ENCODE peak calls at places on chromosomes 1 and 21, in nine cellular contexts. D is left ventricle myocardium inferior, C is kidney, Y is upper lobe of right lung, W is AG04449, Q is stomach, F is fibroblast of pulmonary artery, J is adrenal gland, U is PC-9. S is an unnamed sample.

GRCh38 chr1:100347009-100347966 is 5.0 kb upstream of the CDC14A start:
- DNase-seq in J (no peak), F (peak; percentile 42), D (no peak), U (peak; percentile 28), Q (no peak), Y (no peak), W (no peak), C (no peak), S (peak; percentile 43)

GRCh38 chr1:24557220-24557619 is 1.3 kb downstream of the NCMAP start:
- DNase-seq in U (no peak), W (no peak), Y (peak; percentile 36), Q (no peak), F (no peak), D (no peak), J (no peak), C (no peak), S (no peak)

GRCh38 chr1:1599919-1600860 is at the start of gene FNDC10:
- DNase-seq in Y (no peak), W (no peak), D (no peak), U (no peak), Q (no peak), J (peak; percentile 48), F (no peak), C (no peak), S (no peak)

GRCh38 chr1:109963864-109964263 is 20.7 kb upstream of the AHCYL1 start:
- DNase-seq in J (no peak), C (no peak), D (no peak), Q (no peak), W (no peak), U (no peak), Y (no peak), F (peak; percentile 55), S (peak; percentile 43)

GRCh38 chr1:109625601-109626560 is 6.2 kb downstream of the AMPD2 start:
- DNase-seq in J (peak; percentile 62), U (peak; percentile 27), F (no peak), W (no peak), D (no peak), Q (no peak), C (peak; percentile 80), Y (no peak), S (no peak)

GRCh38 chr1:29162476-29163138 is 19.1 kb downstream of the SRSF4 start:
- DNase-seq in C (no peak), J (peak; percentile 81), Q (no peak), U (no peak), D (peak; percentile 35), Y (no peak), W (no peak), F (no peak), S (peak; percentile 42)

GRCh38 chr1:234316486-234316885 is 56.8 kb upstream of the COA6 start:
- DNase-seq in U (no peak), W (no peak), Y (no peak), F (no peak), J (no peak), C (no peak), Q (no peak), D (no peak), S (no peak)

GRCh38 chr1:37474697-37475379 is 458 bp downstream of the ZC3H12A start:
- DNase-seq in C (peak; percentile 88), U (no peak), F (no peak), W (no peak), D (no peak), Y (peak; percentile 76), J (peak; percentile 65), Q (peak; percentile 35), S (peak; percentile 40)

GRCh38 chr1:113804421-113805255 is 7.6 kb downstream of the RSBN1 start:
- DNase-seq in D (no peak), Y (no peak), F (peak; percentile 88), W (no peak), Q (no peak), U (peak; percentile 90), C (no peak), J (no peak), S (peak; percentile 82)

GRCh38 chr1:96524100-96524499 is 197.5 kb upstream of the PTBP2 start:
- DNase-seq in F (peak; percentile 17), U (no peak), Q (no peak), W (no peak), D (no peak), Y (no peak), J (no peak), C (no peak), S (no peak)

GRCh38 chr1:19825298-19825697 is 10.2 kb upstream of the RNF186 start:
- DNase-seq in W (no peak), F (no peak), J (no peak), D (no peak), Q (peak; percentile 63), C (no peak), U (no peak), Y (no peak), S (no peak)

GRCh38 chr1:87449348-87449963 is 120.8 kb downstream of the LMO4 start:
- DNase-seq in C (no peak), D (peak; percentile 36), Q (peak; percentile 85), F (peak; percentile 24), J (peak; percentile 66), U (no peak), W (no peak), Y (no peak), S (peak; percentile 30)

GRCh38 chr1:33394716-33395115 is 36.2 kb downstream of the PHC2 start:
- DNase-seq in F (no peak), U (no peak), Y (no peak), Q (no peak), C (no peak), J (peak; percentile 39), D (no peak), W (no peak), S (no peak)

GRCh38 chr1:91846007-91846620 is 39.8 kb downstream of the TGFBR3 start:
- DNase-seq in F (peak; percentile 84), Y (no peak), J (peak; percentile 78), U (peak; percentile 66), W (no peak), D (no peak), Q (peak; percentile 27), C (no peak), S (peak; percentile 90)

GRCh38 chr1:68378296-68379084 is 71.3 kb downstream of the RPE65 start:
- DNase-seq in U (peak; percentile 42), D (no peak), C (no peak), Q (no peak), W (no peak), F (peak; percentile 10), Y (no peak), J (no peak), S (peak; percentile 54)

GRCh38 chr1:107748529-107748928 is 216.5 kb downstream of the VAV3 start:
- DNase-seq in Q (no peak), D (no peak), F (peak; percentile 3), U (no peak), J (no peak), Y (no peak), W (peak; percentile 5), C (no peak), S (peak; percentile 4)

GRCh38 chr1:104592926-104593325 is 843.2 kb downstream of the AMY1C start:
- DNase-seq in U (no peak), D (no peak), J (no peak), W (no peak), C (no peak), F (no peak), Q (no peak), Y (no peak), S (no peak)

GRCh38 chr21:38170705-38171682 is 85.8 kb upstream of the KCNJ15 start:
- DNase-seq in Q (peak; percentile 45), D (no peak), J (no peak), C (no peak), Y (no peak), F (peak; percentile 6), W (no peak), U (no peak), S (peak; percentile 44)

GRCh38 chr1:100300691-100301090 is 34.7 kb downstream of the RTCA start:
- DNase-seq in U (no peak), F (no peak), W (no peak), Q (no peak), D (no peak), Y (no peak), C (no peak), J (no peak), S (no peak)

GRCh38 chr1:55317263-55317662 is 102.1 kb upstream of the USP24 start:
- DNase-seq in F (no peak), Y (no peak), J (no peak), C (no peak), U (no peak), W (no peak), D (no peak), Q (no peak), S (no peak)

GRCh38 chr1:44484155-44484688 is 79.2 kb downstream of the RNF220 start:
- DNase-seq in W (no peak), C (no peak), Y (no peak), U (no peak), J (no peak), D (no peak), Q (no peak), F (peak; percentile 72), S (peak; percentile 67)

GRCh38 chr1:202362212-202362611 is 13.7 kb downstream of the PPP1R12B start:
- DNase-seq in Q (no peak), J (no peak), Y (no peak), D (no peak), W (no peak), F (no peak), C (no peak), U (no peak), S (no peak)

GRCh38 chr21:42443181-42443785 is 39.6 kb downstream of the UBASH3A start:
- DNase-seq in C (no peak), U (no peak), D (no peak), F (no peak), W (no peak), Q (no peak), Y (no peak), J (no peak), S (no peak)

GRCh38 chr1:26996665-26997064 is 3.2 kb downstream of the TRNP1 start:
- DNase-seq in J (no peak), W (no peak), Q (no peak), Y (no peak), D (no peak), U (no peak), F (no peak), C (no peak), S (no peak)
- H3K4me3 ChIP-seq in J (no peak overlapping the region), W (no peak overlapping the region), Q (peak overlapping the region; percentile 90), Y (no peak overlapping the region), D (no peak overlapping the region), U (no peak overlapping the region), F (peak overlapping the region; percentile 71), C (no peak overlapping the region), S (no peak overlapping the region)

GRCh38 chr1:162335126-162335525 is 41.5 kb downstream of the SPATA46 start:
- DNase-seq in W (no peak), Q (no peak), F (no peak), D (peak; percentile 22), U (no peak), C (no peak), Y (no peak), J (no peak), S (no peak)
- TF ChIP-seq CTCF in W (no peak), Q (no peak), F (no peak), D (no peak), U (no peak), C (no peak), Y (no peak), J (no peak), S (no peak)

GRCh38 chr1:22052115-22053017 is at the start of gene CDC42:
- DNase-seq in F (peak; percentile 97), W (peak; percentile 57), C (peak; percentile 99), Q (peak; percentile 98), U (peak; percentile 80), J (peak; percentile 98), Y (peak; percentile 99), D (peak; percentile 97), S (peak; percentile 96)
- H3K4me3 ChIP-seq in F (peak within 1 kb of the TSS; percentile 91), W (peak within 1 kb of the TSS; percentile 92), C (peak within 1 kb of the TSS; percentile 68), Q (peak within 1 kb of the TSS; percentile 71), U (peak within 1 kb of the TSS; percentile 90), J (peak within 1 kb of the TSS; percentile 100), Y (peak within 1 kb of the TSS; percentile 89), D (peak within 1 kb of the TSS; percentile 87), S (peak within 1 kb of the TSS; percentile 95)

GRCh38 chr1:228259951-228260350 is 52.1 kb downstream of the OBSCN start:
- DNase-seq in Y (no peak), F (no peak), J (peak; percentile 14), U (no peak), D (no peak), C (no peak), W (no peak), Q (no peak), S (no peak)
- TF ChIP-seq CTCF in Y (no peak), F (peak; percentile 8), J (no peak), U (peak; percentile 31), D (no peak), C (no peak), W (no peak), Q (no peak), S (no peak)